ENCODE peak calls at places on chromosome 3, in ten cellular contexts. R is heart left ventricle; S is ACHN; N is MCF 10A; Y is IMR-90; K is GM12865; B is NCI-H2081; P is stimulated activated CD4-positive, alpha-beta T cell treated with anti-CD3 and anti-CD28 coated beads, Interleukin-1b, Interleukin-23, amount 100 ng/mL, for 24 hours; V is DMS79; T is GM12891. Z is an unnamed sample.

GRCh38 chr3:65029130-65029529 is 341.3 kb upstream of the ADAMTS9 start:
- DNase-seq in N (no peak), V (no peak), T (no peak), Y (no peak), K (peak), R (no peak), B (no peak), S (no peak), P (no peak), Z (no peak)

GRCh38 chr3:127787966-127788365 is 34.3 kb downstream of the MGLL start:
- DNase-seq in Y (no peak), K (no peak), S (no peak), V (no peak), R (no peak), B (no peak), N (no peak), P (no peak), T (no peak), Z (no peak)

GRCh38 chr3:14142567-14143270 is 17.9 kb downstream of the TMEM43 start:
- DNase-seq in T (no peak), B (no peak), N (peak), K (no peak), S (no peak), Y (no peak), V (peak), P (no peak), R (no peak), Z (no peak)

GRCh38 chr3:117547956-117548550 is 838.5 kb downstream of the TUSC7 start:
- DNase-seq in T (no peak), Y (peak), P (no peak), B (no peak), N (peak), R (no peak), K (no peak), S (peak), V (no peak), Z (no peak)

GRCh38 chr3:129602730-129603560 is 3.5 kb downstream of the PLXND1 start:
- DNase-seq in K (no peak), N (peak), V (no peak), P (no peak), T (no peak), S (peak), B (no peak), R (peak), Y (peak), Z (no peak)

GRCh38 chr3:177351757-177352158 is 154.5 kb upstream of the TBL1XR1 start:
- DNase-seq in N (no peak), B (no peak), V (no peak), P (no peak), T (peak), K (peak), Y (no peak), R (no peak), S (no peak), Z (no peak)

GRCh38 chr3:101574388-101575156 is 592 bp downstream of the PCNP start:
- DNase-seq in N (peak), R (peak), K (peak), B (peak), S (peak), V (peak), T (no peak), P (peak), Y (peak), Z (no peak)

GRCh38 chr3:64684715-64685261 is 3.0 kb downstream of the ADAMTS9 start:
- DNase-seq in T (no peak), B (no peak), N (peak), S (peak), P (no peak), K (no peak), V (no peak), Y (peak), R (peak), Z (no peak)

GRCh38 chr3:194322701-194323174 is 28.4 kb downstream of the CPN2 start:
- DNase-seq in K (no peak), S (peak), T (no peak), R (no peak), N (peak), V (no peak), Y (peak), B (no peak), P (no peak), Z (no peak)

GRCh38 chr3:172606021-172606420 is 82.8 kb upstream of the TNFSF10 start:
- DNase-seq in R (no peak), V (no peak), T (no peak), N (no peak), Y (peak), K (no peak), B (no peak), S (peak), P (no peak), Z (no peak)

GRCh38 chr3:143122089-143122430 is 2.5 kb downstream of the CHST2 start:
- DNase-seq in K (no peak), N (no peak), Y (no peak), R (no peak), T (no peak), P (no peak), B (no peak), V (no peak), S (no peak), Z (no peak)

GRCh38 chr3:74613566-74613965 is 893 bp downstream of the CNTN3 start:
- DNase-seq in Y (peak), R (no peak), P (no peak), S (no peak), B (no peak), N (peak), T (no peak), K (no peak), V (no peak), Z (no peak)

GRCh38 chr3:49469037-49469875 is 811 bp upstream of the DAG1 start:
- DNase-seq in B (peak), N (peak), Y (peak), K (peak), R (peak), V (no peak), S (peak), T (no peak), P (no peak), Z (peak)

GRCh38 chr3:102179321-102180290 is 255.2 kb upstream of the ZPLD1 start:
- DNase-seq in T (no peak), V (no peak), K (peak), N (no peak), P (no peak), S (peak), R (no peak), Y (peak), B (no peak), Z (no peak)

GRCh38 chr3:123110238-123110952 is 43.6 kb downstream of the PDIA5 start:
- DNase-seq in N (no peak), B (peak), R (no peak), T (no peak), Y (no peak), P (no peak), K (no peak), V (no peak), S (no peak), Z (no peak)

GRCh38 chr3:52277972-52278509 is 408 bp downstream of the WDR82 start:
- DNase-seq in B (peak), K (peak), Y (no peak), P (no peak), R (no peak), T (no peak), S (peak), N (peak), V (no peak), Z (no peak)

GRCh38 chr3:127017229-127017628 is 34.3 kb downstream of the PLXNA1 start:
- DNase-seq in S (no peak), K (no peak), P (no peak), R (no peak), N (no peak), T (no peak), V (no peak), B (no peak), Y (no peak), Z (no peak)